ENCODE peak calls at places on chromosomes 4 and X, in seven cellular contexts. O is A549, X is stomach, Q is IMR-90, C is ovary, K is spleen, G is breast epithelium. A is an unnamed sample.

GRCh38 chr4:48079972-48080391 is 54.1 kb downstream of the TXK start:
- DNase-seq in O (peak; percentile 50), X (no peak), Q (no peak), C (no peak), K (no peak), G (no peak), A (no peak)

GRCh38 chrX:155054255-155054654 is 16.7 kb downstream of the CMC4 start:
- DNase-seq in O (no peak), X (no peak), Q (no peak), C (no peak), K (no peak), G (no peak), A (no peak)

GRCh38 chr4:74933562-74934015 is 673 bp downstream of the PARM1 start:
- DNase-seq in O (no peak), X (peak; percentile 28), Q (no peak), C (peak; percentile 8), K (peak; percentile 76), G (no peak), A (no peak)

GRCh38 chr4:8694651-8695151 is 102.1 kb downstream of the CPZ start:
- DNase-seq in O (no peak), X (peak; percentile 20), Q (no peak), C (no peak), K (peak; percentile 71), G (no peak), A (peak; percentile 37)

GRCh38 chrX:17411189-17411588 is 36.2 kb downstream of the NHS start:
- DNase-seq in O (no peak), X (no peak), Q (no peak), C (no peak), K (no peak), G (no peak), A (no peak)

GRCh38 chr4:8403173-8403753 is 37.3 kb downstream of the ACOX3 start:
- DNase-seq in O (peak; percentile 66), X (peak; percentile 78), Q (peak; percentile 77), C (peak; percentile 86), K (peak; percentile 91), G (peak; percentile 75), A (peak; percentile 71)

GRCh38 chr4:113209153-113209552 is 159.7 kb downstream of the ANK2 start:
- DNase-seq in O (no peak), X (no peak), Q (no peak), C (no peak), K (no peak), G (no peak), A (no peak)

GRCh38 chrX:106740193-106740780 is 13.8 kb downstream of the RNF128 start:
- DNase-seq in O (no peak), X (no peak), Q (no peak), C (no peak), K (no peak), G (no peak), A (no peak)

GRCh38 chr4:188452097-188452496 is 312.9 kb downstream of the TRIML1 start:
- DNase-seq in O (no peak), X (no peak), Q (no peak), C (no peak), K (no peak), G (no peak), A (no peak)

GRCh38 chrX:82813671-82814078 is 694.4 kb upstream of the POU3F4 start:
- DNase-seq in O (peak; percentile 86), X (no peak), Q (peak; percentile 22), C (no peak), K (no peak), G (no peak), A (no peak)

GRCh38 chr4:133493241-133493640 is 344.1 kb downstream of the PCDH10 start:
- DNase-seq in O (no peak), X (no peak), Q (no peak), C (no peak), K (no peak), G (no peak), A (no peak)

GRCh38 chr4:15149842-15150592 is 147.7 kb downstream of the CPEB2 start:
- DNase-seq in O (peak; percentile 87), X (peak; percentile 60), Q (peak; percentile 76), C (peak; percentile 71), K (peak; percentile 86), G (peak; percentile 77), A (peak; percentile 63)

GRCh38 chr4:173546776-173547175 is 16.7 kb upstream of the HAND2 start:
- DNase-seq in O (no peak), X (no peak), Q (no peak), C (no peak), K (no peak), G (no peak), A (no peak)

GRCh38 chr4:52780206-52780605 is 29.0 kb upstream of the ERVMER34-1 start:
- DNase-seq in O (no peak), X (no peak), Q (peak; percentile 57), C (no peak), K (no peak), G (no peak), A (peak; percentile 30)

GRCh38 chr4:80409798-80410197 is 74.3 kb downstream of the CFAP299 start:
- DNase-seq in O (no peak), X (no peak), Q (no peak), C (no peak), K (no peak), G (no peak), A (no peak)

GRCh38 chr4:3226467-3226866 is 22.5 kb upstream of the MSANTD1 start:
- DNase-seq in O (no peak), X (peak; percentile 38), Q (no peak), C (no peak), K (no peak), G (no peak), A (no peak)

GRCh38 chr4:54005475-54005874 is 58.9 kb downstream of the CHIC2 start:
- DNase-seq in O (no peak), X (no peak), Q (peak; percentile 58), C (no peak), K (no peak), G (no peak), A (no peak)

GRCh38 chr4:98448923-98449322 is 187.7 kb downstream of the RAP1GDS1 start:
- DNase-seq in O (no peak), X (no peak), Q (no peak), C (no peak), K (peak; percentile 87), G (no peak), A (no peak)

GRCh38 chr4:687048-687974 is 1.6 kb downstream of the SLC49A3 start:
- DNase-seq in O (peak; percentile 87), X (peak; percentile 90), Q (peak; percentile 77), C (no peak), K (peak; percentile 96), G (peak; percentile 89), A (peak; percentile 90)

GRCh38 chr4:142248946-142249345 is 597.2 kb downstream of the INPP4B start:
- DNase-seq in O (peak; percentile 47), X (no peak), Q (peak; percentile 93), C (no peak), K (no peak), G (no peak), A (no peak)

GRCh38 chrX:37825225-37825842 is 22.0 kb downstream of the DYNLT3 start:
- DNase-seq in O (peak; percentile 38), X (peak; percentile 57), Q (peak; percentile 38), C (no peak), K (no peak), G (no peak), A (no peak)

GRCh38 chr4:74444891-74445642 is at the start of gene AREG:
- DNase-seq in O (peak; percentile 88), X (peak; percentile 90), Q (peak; percentile 41), C (peak; percentile 62), K (peak; percentile 98), G (peak; percentile 72), A (peak; percentile 79)

GRCh38 chr4:244471-244870 is 60.8 kb downstream of the ZNF732 start:
- DNase-seq in O (peak; percentile 38), X (peak; percentile 56), Q (no peak), C (no peak), K (no peak), G (no peak), A (no peak)

GRCh38 chr4:36006226-36006625 is 238.1 kb downstream of the ARAP2 start:
- DNase-seq in O (peak; percentile 0), X (no peak), Q (peak; percentile 46), C (no peak), K (no peak), G (no peak), A (no peak)

DNA sequence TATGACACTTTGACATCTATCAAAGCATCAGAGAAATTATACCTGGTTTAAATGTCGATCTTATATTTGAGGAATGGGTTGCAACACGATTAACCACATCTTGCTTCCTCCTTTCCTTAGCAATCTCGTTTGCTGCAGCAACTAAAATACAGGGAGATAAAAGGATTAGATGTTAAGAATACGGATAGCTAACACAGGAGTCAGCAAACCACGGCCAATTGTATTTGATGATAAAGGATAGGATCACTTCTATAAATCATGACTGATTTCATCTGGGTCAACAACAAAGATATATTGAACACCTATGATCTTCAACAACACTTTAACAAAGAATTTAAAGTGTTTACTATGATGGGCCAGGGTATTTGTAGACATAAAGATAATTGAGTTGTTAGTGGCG is 5.0 kb downstream of the MAP7D3 start:
- DNase-seq in O (no peak), X (no peak), Q (no peak), C (no peak), K (no peak), G (no peak), A (no peak)
- H3K4me3 ChIP-seq in O (no peak overlapping the region), X (no peak overlapping the region), Q (no peak overlapping the region), C (no peak overlapping the region), K (no peak overlapping the region), G (no peak overlapping the region), A (no peak overlapping the region)

DNA sequence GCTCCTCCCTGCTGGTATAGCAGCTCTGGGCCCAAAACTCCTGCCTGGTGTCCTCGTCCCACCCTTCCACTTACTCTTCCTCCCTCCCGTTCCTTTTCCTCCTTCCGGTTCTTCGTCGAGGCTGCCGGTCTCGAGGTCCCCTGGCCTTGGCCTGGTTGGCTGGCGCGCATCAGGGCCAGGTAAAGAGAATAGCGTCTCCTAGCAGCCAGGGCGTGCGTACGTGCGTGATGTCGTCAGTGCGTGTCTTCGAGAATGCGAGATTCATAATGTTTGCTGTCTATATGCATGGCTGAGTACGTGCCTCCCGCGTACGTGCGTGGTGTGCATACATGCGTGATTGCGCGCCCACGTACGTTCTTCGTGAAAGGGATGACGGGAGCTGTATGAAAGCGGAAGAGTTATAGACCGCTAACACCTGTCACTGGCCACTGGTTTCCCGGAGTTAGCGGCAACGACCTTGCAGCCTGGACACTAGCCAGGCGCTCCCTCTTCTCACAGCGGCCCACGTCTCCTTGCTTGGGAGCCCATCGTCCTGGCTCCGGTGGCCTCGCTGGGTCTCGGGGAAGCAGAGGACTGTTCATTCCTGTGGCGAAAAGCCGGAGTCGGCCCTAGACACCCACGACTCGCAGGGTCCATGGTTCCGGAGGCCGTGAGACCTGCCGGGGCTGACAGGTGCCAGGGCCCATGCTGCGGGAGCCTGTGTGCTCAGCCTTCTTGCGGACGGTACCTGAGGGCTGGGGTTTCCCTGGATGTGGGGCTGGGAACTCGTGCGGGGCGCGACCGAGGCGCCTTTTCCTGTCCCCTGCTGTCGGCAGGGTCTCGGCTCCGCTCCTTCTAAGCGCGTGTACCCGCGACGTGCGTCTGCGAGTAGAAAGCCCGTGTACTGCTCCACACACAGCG is at the start of gene EOLA1:
- DNase-seq in O (peak; percentile 97), X (peak; percentile 89), Q (peak; percentile 98), C (no peak), K (peak; percentile 97), G (peak; percentile 76), A (peak; percentile 96)
- TF ChIP-seq POLR2A in O (peak; percentile 39), X (no peak), Q (peak; percentile 87), C (peak; percentile 28), K (peak; percentile 10), G (no peak), A (no peak)

GRCh38 chr4:159766241-159766640 is 663.4 kb downstream of the RAPGEF2 start:
- DNase-seq in O (no peak), X (no peak), Q (no peak), C (no peak), K (no peak), G (no peak), A (no peak)
- H3K4me3 ChIP-seq in O (no peak overlapping the region), X (no peak overlapping the region), Q (no peak overlapping the region), C (no peak overlapping the region), K (no peak overlapping the region), G (no peak overlapping the region), A (no peak overlapping the region)

GRCh38 chr4:38782452-38783108 is at the start of gene TLR10:
- DNase-seq in O (peak; percentile 57), X (peak; percentile 36), Q (peak; percentile 52), C (no peak), K (no peak), G (no peak), A (no peak)
- TF ChIP-seq POLR2A in O (no peak), X (no peak), Q (no peak), C (no peak), K (no peak), G (no peak), A (no peak)

A was measured in lower leg skin.